ENCODE peak calls at places on chromosomes 16 and 17, in five cellular contexts. One of them, this sample, is unnamed.

GRCh38 chr17:4304417-4305027 is 40.7 kb upstream of the ANKFY1 start:
- DNase-seq in coronary artery: no peak
- DNase-seq in A673: peak
- DNase-seq in B cell: peak
- DNase-seq in EL: peak
- DNase-seq in this sample: no peak

GRCh38 chr17:67095803-67096202 is 51.4 kb downstream of the CACNG1 start:
- DNase-seq in EL: peak
- DNase-seq in A673: no peak
- DNase-seq in coronary artery: no peak
- DNase-seq in B cell: no peak
- DNase-seq in this sample: no peak

GRCh38 chr16:68784721-68785120 is 47.6 kb downstream of the CDH1 start:
- DNase-seq in EL: no peak
- DNase-seq in B cell: no peak
- DNase-seq in A673: no peak
- DNase-seq in coronary artery: no peak
- DNase-seq in this sample: no peak

GRCh38 chr17:27666831-27667560 is 36.0 kb downstream of the LGALS9 start:
- DNase-seq in coronary artery: peak
- DNase-seq in EL: no peak
- DNase-seq in A673: no peak
- DNase-seq in B cell: no peak
- DNase-seq in this sample: no peak

GRCh38 chr16:83363521-83363920 is 444.3 kb upstream of the HSBP1 start:
- DNase-seq in B cell: no peak
- DNase-seq in coronary artery: no peak
- DNase-seq in A673: no peak
- DNase-seq in EL: no peak
- DNase-seq in this sample: no peak

GRCh38 chr17:72392056-72393010 is 271.5 kb downstream of the SOX9 start:
- DNase-seq in A673: no peak
- DNase-seq in coronary artery: no peak
- DNase-seq in EL: peak
- DNase-seq in B cell: no peak
- DNase-seq in this sample: no peak

GRCh38 chr17:69084911-69085310 is 24.2 kb upstream of the ABCA9 start:
- DNase-seq in EL: no peak
- DNase-seq in coronary artery: no peak
- DNase-seq in A673: no peak
- DNase-seq in B cell: no peak
- DNase-seq in this sample: no peak

GRCh38 chr16:85425061-85425662 is 188.0 kb upstream of the GSE1 start:
- DNase-seq in A673: no peak
- DNase-seq in EL: no peak
- DNase-seq in coronary artery: no peak
- DNase-seq in B cell: no peak
- DNase-seq in this sample: no peak

GRCh38 chr16:84450176-84450865 is 54.1 kb downstream of the MEAK7 start:
- DNase-seq in A673: no peak
- DNase-seq in B cell: no peak
- DNase-seq in coronary artery: peak
- DNase-seq in EL: no peak
- DNase-seq in this sample: peak

GRCh38 chr16:13471036-13471435 is 448.9 kb upstream of the ERCC4 start:
- DNase-seq in B cell: no peak
- DNase-seq in coronary artery: no peak
- DNase-seq in A673: no peak
- DNase-seq in EL: no peak
- DNase-seq in this sample: no peak

GRCh38 chr16:83769397-83770008 is 38.3 kb upstream of the HSBP1 start:
- DNase-seq in A673: no peak
- DNase-seq in EL: no peak
- DNase-seq in B cell: no peak
- DNase-seq in coronary artery: no peak
- DNase-seq in this sample: no peak